ENCODE peak calls at places on chromosome 21, in seven cellular contexts. A is fibroblast of lung, Y is HCT116, S is hepatocyte, D is left ventricle myocardium inferior, W is testis, O is IMR-90. U is an unnamed sample.

GRCh38 chr21:36188081-36188681 is 31.6 kb downstream of the DOP1B start:
- DNase-seq in A (no peak), Y (no peak), S (peak; percentile 40), D (peak; percentile 65), W (no peak), O (no peak), U (no peak)

GRCh38 chr21:17391811-17392340 is 121.0 kb upstream of the CXADR start:
- DNase-seq in A (no peak), Y (no peak), S (no peak), D (no peak), W (no peak), O (no peak), U (no peak)

GRCh38 chr21:17050156-17050555 is 462.7 kb upstream of the CXADR start:
- DNase-seq in A (peak; percentile 18), Y (no peak), S (no peak), D (no peak), W (no peak), O (peak; percentile 1), U (no peak)

GRCh38 chr21:43295016-43295958 is 126.5 kb downstream of the CRYAA start:
- DNase-seq in A (no peak), Y (no peak), S (no peak), D (peak; percentile 9), W (no peak), O (peak; percentile 2), U (no peak)

GRCh38 chr21:37615962-37616361 is 249.4 kb downstream of the DYRK1A start:
- DNase-seq in A (no peak), Y (no peak), S (no peak), D (no peak), W (no peak), O (no peak), U (no peak)

GRCh38 chr21:35298757-35299156 is 249.7 kb upstream of the RUNX1 start:
- DNase-seq in A (no peak), Y (no peak), S (no peak), D (no peak), W (no peak), O (no peak), U (no peak)

GRCh38 chr21:43603641-43604504 is 55.4 kb downstream of the HSF2BP start:
- DNase-seq in A (peak; percentile 71), Y (no peak), S (no peak), D (no peak), W (no peak), O (peak; percentile 67), U (no peak)

GRCh38 chr21:36247316-36247715 is 72.7 kb upstream of the MORC3 start:
- DNase-seq in A (peak; percentile 67), Y (no peak), S (no peak), D (no peak), W (no peak), O (peak; percentile 78), U (no peak)

GRCh38 chr21:17003221-17003620 is 509.6 kb upstream of the CXADR start:
- DNase-seq in A (peak; percentile 84), Y (no peak), S (no peak), D (no peak), W (no peak), O (peak; percentile 61), U (peak; percentile 17)

GRCh38 chr21:17105972-17106371 is 406.9 kb upstream of the CXADR start:
- DNase-seq in A (no peak), Y (no peak), S (no peak), D (no peak), W (no peak), O (no peak), U (no peak)

GRCh38 chr21:37982496-37983318 is 66.5 kb upstream of the KCNJ6 start:
- DNase-seq in A (no peak), Y (no peak), S (no peak), D (no peak), W (no peak), O (no peak), U (no peak)

GRCh38 chr21:22352088-22352487 is 1353.9 kb downstream of the NCAM2 start:
- DNase-seq in A (no peak), Y (no peak), S (no peak), D (no peak), W (no peak), O (no peak), U (peak; percentile 70)

GRCh38 chr21:36486246-36486645 is 6.3 kb upstream of the CLDN14 start:
- DNase-seq in A (no peak), Y (no peak), S (no peak), D (no peak), W (no peak), O (no peak), U (no peak)

GRCh38 chr21:29305561-29305960 is 6.8 kb downstream of the BACH1 start:
- DNase-seq in A (no peak), Y (no peak), S (no peak), D (no peak), W (no peak), O (no peak), U (no peak)

GRCh38 chr21:31395268-31395667 is 51.2 kb upstream of the TIAM1 start:
- DNase-seq in A (no peak), Y (no peak), S (no peak), D (no peak), W (no peak), O (no peak), U (no peak)

GRCh38 chr21:34996304-34997081 is 52.6 kb downstream of the RUNX1 start:
- DNase-seq in A (peak; percentile 64), Y (no peak), S (no peak), D (no peak), W (peak; percentile 37), O (peak; percentile 41), U (no peak)

GRCh38 chr21:35204850-35205564 is 155.9 kb upstream of the RUNX1 start:
- DNase-seq in A (peak; percentile 97), Y (no peak), S (peak; percentile 66), D (peak; percentile 80), W (peak; percentile 75), O (peak; percentile 98), U (no peak)

GRCh38 chr21:25024639-25025038 is 582.6 kb downstream of the MRPL39 start:
- DNase-seq in A (no peak), Y (no peak), S (no peak), D (no peak), W (no peak), O (no peak), U (no peak)

GRCh38 chr21:29526545-29526944 is 227.8 kb downstream of the BACH1 start:
- DNase-seq in A (no peak), Y (no peak), S (no peak), D (no peak), W (no peak), O (no peak), U (no peak)

GRCh38 chr21:16891821-16892220 is 621.0 kb upstream of the CXADR start:
- DNase-seq in A (peak; percentile 97), Y (no peak), S (no peak), D (no peak), W (peak; percentile 18), O (peak; percentile 60), U (no peak)

GRCh38 chr21:34743285-34743684 is 74.5 kb downstream of the CLIC6 start:
- DNase-seq in A (no peak), Y (no peak), S (no peak), D (no peak), W (no peak), O (no peak), U (no peak)

GRCh38 chr21:28233536-28234220 is 759.0 kb downstream of the LTN1 start:
- DNase-seq in A (no peak), Y (no peak), S (no peak), D (peak; percentile 15), W (no peak), O (no peak), U (no peak)

GRCh38 chr21:28794341-28794970 is 198.2 kb downstream of the LTN1 start:
- DNase-seq in A (no peak), Y (no peak), S (no peak), D (no peak), W (no peak), O (no peak), U (no peak)

GRCh38 chr21:21973806-21974205 is 975.6 kb downstream of the NCAM2 start:
- DNase-seq in A (no peak), Y (no peak), S (no peak), D (no peak), W (no peak), O (no peak), U (no peak)

GRCh38 chr21:15841856-15842564 is 112.2 kb downstream of the USP25 start:
- DNase-seq in A (peak; percentile 89), Y (no peak), S (no peak), D (no peak), W (no peak), O (peak; percentile 75), U (peak; percentile 68)

DNA sequence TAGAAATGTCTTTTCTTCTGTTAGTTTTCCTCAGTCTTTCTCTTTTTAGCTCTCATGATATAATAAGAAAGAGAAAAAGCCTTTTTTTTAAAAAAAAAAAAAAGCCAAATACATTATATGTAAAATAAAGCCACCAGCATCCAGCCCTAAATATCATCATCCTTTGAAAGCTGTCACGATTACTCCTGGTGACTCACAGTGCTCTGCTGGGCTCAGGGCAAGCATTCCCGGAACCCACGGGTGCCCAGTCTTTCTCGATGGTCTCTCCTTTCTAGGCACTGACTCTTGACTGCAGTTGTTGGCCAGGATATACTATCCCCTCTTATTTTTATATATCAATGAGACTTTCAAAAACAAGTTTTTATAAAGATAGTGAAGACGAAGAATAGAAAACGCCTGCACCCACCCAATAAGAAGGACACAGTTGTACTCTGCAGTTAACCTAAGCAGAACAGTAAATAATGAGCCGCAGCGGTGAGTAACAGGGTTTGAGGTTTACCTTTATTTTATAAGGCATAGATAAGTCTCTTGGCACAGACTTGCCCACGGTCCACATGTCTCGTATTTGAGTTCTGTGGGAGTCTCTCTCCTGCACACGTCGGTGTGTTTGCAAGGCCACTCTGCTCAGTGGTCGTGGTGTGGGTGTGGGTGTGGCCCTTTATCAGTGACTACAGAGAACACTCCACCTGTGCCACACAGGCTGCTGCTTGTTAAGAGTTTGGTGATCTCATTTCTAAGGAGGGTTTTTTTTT is 15.7 kb upstream of the MX2 start:
- DNase-seq in A (no peak), Y (no peak), S (no peak), D (no peak), W (no peak), O (no peak), U (no peak)
- H3K27ac ChIP-seq in A (no peak overlapping the region), Y (no peak overlapping the region), S (no peak overlapping the region), D (no peak overlapping the region), W (no peak overlapping the region), O (no peak overlapping the region), U (no peak overlapping the region)

DNA sequence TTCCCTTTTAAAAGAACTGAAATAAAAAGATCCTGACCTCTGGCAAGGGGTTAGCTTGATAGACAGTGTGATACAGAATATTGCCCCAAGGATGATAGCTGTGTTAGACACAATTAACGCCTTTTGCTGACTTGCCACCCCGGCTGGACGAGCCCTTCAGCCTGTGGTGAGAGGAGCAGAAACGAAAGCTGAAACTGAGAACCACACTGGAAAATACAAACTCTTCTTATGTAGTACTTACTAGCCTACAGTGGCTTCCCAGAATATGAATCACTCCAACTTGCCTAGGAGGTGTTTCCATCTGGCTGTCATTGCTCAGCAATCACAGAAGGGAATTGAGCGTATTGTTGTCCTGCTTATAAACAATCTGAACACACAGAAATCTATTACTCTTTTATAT is 22.9 kb downstream of the SAMSN1 start:
- DNase-seq in A (no peak), Y (no peak), S (no peak), D (no peak), W (no peak), O (no peak), U (peak; percentile 15)
- H3K4me1 ChIP-seq in A (no peaks in the 10 kb centered on the region), Y (no peaks in the 10 kb centered on the region), S (no peaks in the 10 kb centered on the region), D (peaks cover 5% of the 10 kb centered on the region), W (no peaks in the 10 kb centered on the region), O (no peaks in the 10 kb centered on the region), U (no peaks in the 10 kb centered on the region)

GRCh38 chr21:41871302-41872030 is 7.7 kb downstream of the PRDM15 start:
- DNase-seq in A (no peak), Y (no peak), S (no peak), D (no peak), W (no peak), O (no peak), U (no peak)
- TF ChIP-seq CTCF in A (no peak), Y (no peak), S (no peak), D (no peak), W (no peak), O (no peak), U (no peak)

GRCh38 chr21:39006653-39007417 is 176.4 kb downstream of the PSMG1 start:
- DNase-seq in A (no peak), Y (no peak), S (no peak), D (peak; percentile 82), W (peak; percentile 83), O (no peak), U (no peak)
- H3K27ac ChIP-seq in A (no peak overlapping the region), Y (no peak overlapping the region), S (peak overlapping the region; percentile 59), D (peak overlapping the region; percentile 90), W (peak overlapping the region; percentile 76), O (no peak overlapping the region), U (peak overlapping the region; percentile 66)